ENCODE peak calls at places on chromosomes 4 and X, in five cellular contexts. B is M059J; X is activated CD4-positive, alpha-beta T cell treated with anti-CD3 and anti-CD28 coated beads, Interleukin-2, amount 10 ng/mL, durations not matched to agents 7 days and 5 days; R is COR-L47; M is globus pallidus. Q is an unnamed sample.

GRCh38 chrX:123756320-123756719 is 23.5 kb upstream of the THOC2 start:
- DNase-seq in B (peak; percentile 53), X (no peak), R (no peak), M (no peak), Q (no peak)

GRCh38 chrX:46713672-46714487 is 45.0 kb downstream of the SLC9A7 start:
- DNase-seq in B (no peak), X (no peak), R (no peak), M (no peak), Q (no peak)

GRCh38 chr4:185344743-185345538 is 50.8 kb downstream of the LRP2BP start:
- DNase-seq in B (no peak), X (no peak), R (no peak), M (no peak), Q (peak; percentile 34)

GRCh38 chrX:142089193-142089592 is 115.9 kb downstream of the MAGEC2 start:
- DNase-seq in B (peak; percentile 29), X (no peak), R (no peak), M (peak; percentile 45), Q (peak; percentile 1)

GRCh38 chr4:54101190-54102041 is 1.5 kb downstream of the GSX2 start:
- DNase-seq in B (no peak), X (no peak), R (no peak), M (no peak), Q (no peak)

GRCh38 chrX:63275127-63275526 is 76.0 kb downstream of the SPIN4 start:
- DNase-seq in B (peak; percentile 35), X (peak; percentile 6), R (no peak), M (peak; percentile 8), Q (peak; percentile 25)

GRCh38 chr4:157217708-157218107 is 2.8 kb upstream of the GRIA2 start:
- DNase-seq in B (peak; percentile 23), X (no peak), R (peak; percentile 32), M (no peak), Q (peak; percentile 10)

GRCh38 chrX:73913580-73913979 is 350.6 kb downstream of the CHIC1 start:
- DNase-seq in B (peak; percentile 75), X (no peak), R (no peak), M (no peak), Q (peak; percentile 53)

GRCh38 chr4:136755531-136755916 is 776.8 kb downstream of the PCDH18 start:
- DNase-seq in B (no peak), X (no peak), R (no peak), M (no peak), Q (no peak)

GRCh38 chr4:80201326-80202151 is 4.2 kb downstream of the PRDM8 start:
- DNase-seq in B (no peak), X (peak; percentile 37), R (no peak), M (no peak), Q (no peak)

GRCh38 chr4:3241905-3242304 is 7.1 kb upstream of the MSANTD1 start:
- DNase-seq in B (no peak), X (no peak), R (no peak), M (no peak), Q (no peak)

GRCh38 chr4:180557348-180557747 is 1685.9 kb upstream of the TENM3 start:
- DNase-seq in B (no peak), X (no peak), R (no peak), M (no peak), Q (no peak)

GRCh38 chrX:2627272-2627867 is 63.7 kb upstream of the CD99 start:
- DNase-seq in B (peak; percentile 46), X (peak; percentile 65), R (no peak), M (no peak), Q (peak; percentile 59)

GRCh38 chrX:105273326-105273725 is 52.8 kb upstream of the TEX13A start:
- DNase-seq in B (no peak), X (no peak), R (no peak), M (no peak), Q (no peak)

GRCh38 chr4:99811850-99812249 is 4.8 kb upstream of the DAPP1 start:
- DNase-seq in B (peak; percentile 12), X (peak; percentile 76), R (peak; percentile 52), M (no peak), Q (peak; percentile 21)

GRCh38 chr4:78121338-78121904 is 64.3 kb downstream of the FRAS1 start:
- DNase-seq in B (no peak), X (no peak), R (no peak), M (no peak), Q (no peak)

GRCh38 chr4:80139668-80140067 is 57.6 kb upstream of the PRDM8 start:
- DNase-seq in B (no peak), X (no peak), R (no peak), M (no peak), Q (no peak)

GRCh38 chr4:107876096-107876495 is 51.4 kb downstream of the SGMS2 start:
- DNase-seq in B (no peak), X (no peak), R (no peak), M (no peak), Q (no peak)

GRCh38 chr4:41156574-41156973 is 57.8 kb downstream of the APBB2 start:
- DNase-seq in B (peak; percentile 93), X (no peak), R (no peak), M (no peak), Q (peak; percentile 83)

GRCh38 chrX:118346258-118347094 is 570 bp downstream of the WDR44 start:
- DNase-seq in B (peak; percentile 60), X (peak; percentile 49), R (peak; percentile 25), M (no peak), Q (no peak)

GRCh38 chrX:150547511-150548115 is 20.8 kb upstream of the MTM1 start:
- DNase-seq in B (peak; percentile 64), X (no peak), R (no peak), M (peak; percentile 76), Q (no peak)

GRCh38 chr4:48490012-48490679 is at the start of gene ZAR1:
- DNase-seq in B (no peak), X (no peak), R (peak; percentile 11), M (no peak), Q (no peak)